ENCODE peak calls at places on chromosomes 5 and 9, in four cellular contexts. X, N, C and V are unnamed samples.

GRCh38 chr5:132245593-132245992 is 11.9 kb upstream of the PDLIM4 start:
- DNase-seq in X (no peak), N (no peak), C (no peak), V (no peak)

GRCh38 chr5:147098233-147098790 is 136.5 kb upstream of the STK32A start:
- DNase-seq in X (no peak), N (peak), C (peak), V (no peak)

GRCh38 chr9:81562221-81563019 is 126.9 kb downstream of the TLE1 start:
- DNase-seq in X (no peak), N (no peak), C (peak), V (no peak)

GRCh38 chr9:101463397-101463796 is 27.8 kb upstream of the ALDOB start:
- DNase-seq in X (no peak), N (no peak), C (no peak), V (no peak)

GRCh38 chr9:122140368-122141193 is 19.0 kb downstream of the NDUFA8 start:
- DNase-seq in X (no peak), N (no peak), C (no peak), V (no peak)

GRCh38 chr9:137589441-137590122 is 730 bp downstream of the ZMYND19 start:
- DNase-seq in X (no peak), N (no peak), C (peak), V (no peak)

GRCh38 chr9:93679536-93680444 is 103.4 kb downstream of the PHF2 start:
- DNase-seq in X (no peak), N (no peak), C (peak), V (peak)

GRCh38 chr9:38621434-38622082 is 1.2 kb upstream of the ANKRD18A start:
- DNase-seq in X (no peak), N (peak), C (peak), V (peak)

GRCh38 chr5:61253547-61253946 is 78.5 kb upstream of the ZSWIM6 start:
- DNase-seq in X (no peak), N (no peak), C (no peak), V (no peak)

GRCh38 chr5:134466241-134467069 is 54.8 kb upstream of the CDKN2AIPNL start:
- DNase-seq in X (peak), N (peak), C (peak), V (no peak)

GRCh38 chr5:150075233-150075632 is 11.1 kb downstream of the CSF1R start:
- DNase-seq in X (no peak), N (no peak), C (no peak), V (no peak)

GRCh38 chr9:127162567-127163365 is 40.3 kb upstream of the ANGPTL2 start:
- DNase-seq in X (no peak), N (no peak), C (no peak), V (no peak)

GRCh38 chr5:53262348-53262970 is 152.9 kb upstream of the MOCS2 start:
- DNase-seq in X (no peak), N (peak), C (peak), V (no peak)
- TF ChIP-seq CTCF in X (no peak), N (peak), C (peak), V (peak)

GRCh38 chr5:54534306-54534705 is 16.7 kb downstream of the SNX18 start:
- DNase-seq in X (no peak), N (no peak), C (no peak), V (no peak)
- TF ChIP-seq CTCF in X (no peak), N (no peak), C (no peak), V (no peak)

DNA sequence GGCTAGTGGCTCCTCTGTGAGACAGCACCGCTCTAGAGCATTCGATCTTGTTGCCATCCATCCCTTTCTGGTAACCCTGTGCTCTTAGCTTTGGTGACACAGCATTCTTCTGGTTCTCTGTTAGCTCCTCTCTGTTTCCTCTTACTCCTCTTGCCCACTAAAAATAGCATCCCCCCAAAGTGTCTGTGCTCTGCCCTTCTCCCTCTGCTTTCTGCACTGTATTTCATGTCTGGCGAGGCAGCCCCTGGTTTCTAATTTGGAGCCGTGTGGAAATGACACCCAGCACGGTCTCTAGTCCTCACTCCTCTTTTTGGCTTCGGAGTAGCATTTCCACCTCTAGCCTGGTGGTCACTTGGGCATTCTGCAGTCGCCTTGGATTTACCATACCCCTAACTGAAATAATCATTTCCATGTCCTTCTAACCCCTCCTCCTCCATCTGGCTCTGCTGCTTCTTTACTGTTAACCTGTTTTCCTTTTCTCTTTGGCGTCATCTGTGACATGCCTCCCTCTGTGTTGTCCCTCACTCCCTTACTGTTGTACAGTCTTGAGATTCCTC is 23.8 kb downstream of the NPR3 start:
- DNase-seq in X (no peak), N (no peak), C (no peak), V (no peak)
- TF ChIP-seq CTCF in X (no peak), N (no peak), C (no peak), V (no peak)

GRCh38 chr5:126301056-126301455 is 122.2 kb upstream of the GRAMD2B start:
- DNase-seq in X (no peak), N (no peak), C (no peak), V (no peak)

DNA sequence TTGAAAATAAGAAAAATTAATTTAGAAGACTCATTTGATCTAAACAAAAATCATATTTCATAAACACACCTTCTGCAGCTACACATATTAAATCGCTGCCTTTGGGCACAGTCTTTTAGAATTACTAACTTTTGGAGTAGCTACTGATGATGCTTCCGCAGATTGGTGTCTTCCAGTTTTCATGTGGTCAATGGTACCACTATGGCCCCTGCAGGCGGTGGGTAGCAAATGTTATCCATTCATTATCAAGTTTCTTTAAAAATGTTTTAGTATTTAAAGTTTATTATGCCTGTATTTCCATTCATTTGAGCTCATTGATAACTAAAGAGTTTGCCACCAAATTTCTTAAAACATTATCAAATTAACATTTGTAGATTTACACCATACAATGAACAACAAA is 122.9 kb upstream of the GRAMD2B start:
- DNase-seq in X (no peak), N (no peak), C (no peak), V (no peak)
- TF ChIP-seq CTCF in X (no peak), N (peak), C (no peak), V (no peak)